ENCODE peak calls at places on chromosomes 12 and 14, in nine cellular contexts. T is fibroblast of lung, R is keratinocyte, M is mesendoderm, S is GM23248, X is H9, N is adipocyte, P is GM12878, Y is neuronal stem cell. J is an unnamed sample.

GRCh38 chr12:122825773-122826724 is 9.2 kb upstream of the HIP1R start:
- DNase-seq in T (peak; percentile 20), R (no peak), M (no peak), S (peak; percentile 32), X (no peak), N (peak; percentile 53), P (no peak), Y (no peak), J (no peak)

GRCh38 chr12:44930972-44931600 is 55.0 kb upstream of the NELL2 start:
- DNase-seq in T (peak; percentile 49), R (peak; percentile 13), M (peak; percentile 60), S (peak; percentile 91), X (no peak), N (peak; percentile 96), P (no peak), Y (peak; percentile 58), J (no peak)

GRCh38 chr12:109578330-109578927 is 4.8 kb downstream of the MVK start:
- DNase-seq in T (no peak), R (no peak), M (no peak), S (no peak), X (no peak), N (no peak), P (no peak), Y (no peak), J (no peak)

GRCh38 chr12:41563044-41563443 is 374.9 kb downstream of the PDZRN4 start:
- DNase-seq in T (no peak), R (no peak), M (no peak), S (no peak), X (no peak), N (no peak), P (no peak), Y (no peak), J (no peak)

GRCh38 chr14:39876935-39877334 is 444.7 kb upstream of the FBXO33 start:
- DNase-seq in T (no peak), R (no peak), M (no peak), S (no peak), X (no peak), N (no peak), P (no peak), Y (no peak), J (no peak)

GRCh38 chr12:47802312-47802711 is 17.4 kb downstream of the HDAC7 start:
- DNase-seq in T (no peak), R (no peak), M (peak; percentile 68), S (peak; percentile 30), X (no peak), N (no peak), P (no peak), Y (no peak), J (no peak)

GRCh38 chr14:100603341-100604125 is 16.3 kb upstream of the BEGAIN start:
- DNase-seq in T (no peak), R (no peak), M (no peak), S (no peak), X (no peak), N (no peak), P (no peak), Y (no peak), J (no peak)

GRCh38 chr12:59895161-59895785 is 299.4 kb downstream of the SLC16A7 start:
- DNase-seq in T (no peak), R (no peak), M (no peak), S (no peak), X (no peak), N (peak; percentile 42), P (no peak), Y (no peak), J (no peak)

GRCh38 chr12:6953417-6954315 is 2.5 kb downstream of the PTPN6 start:
- DNase-seq in T (peak; percentile 36), R (no peak), M (no peak), S (no peak), X (no peak), N (no peak), P (peak; percentile 95), Y (no peak), J (no peak)
- H3K9ac ChIP-seq in T (no peak overlapping the region), R (no peak overlapping the region), M (peak overlapping the region; percentile 3), S (no peak overlapping the region), X (no peak overlapping the region), N (no peak overlapping the region), P (peak overlapping the region; percentile 99), Y (peak overlapping the region; percentile 60), J (no peak overlapping the region)

GRCh38 chr12:89370411-89370810 is 18.1 kb upstream of the DUSP6 start:
- DNase-seq in T (no peak), R (no peak), M (no peak), S (peak; percentile 9), X (no peak), N (no peak), P (no peak), Y (no peak), J (no peak)

GRCh38 chr12:89370850-89371249 is 18.5 kb upstream of the DUSP6 start:
- DNase-seq in T (peak; percentile 97), R (peak; percentile 99), M (no peak), S (peak; percentile 70), X (no peak), N (no peak), P (no peak), Y (no peak), J (no peak)

GRCh38 chr12:89366676-89367364 is 14.5 kb upstream of the DUSP6 start:
- DNase-seq in T (no peak), R (no peak), M (no peak), S (no peak), X (no peak), N (no peak), P (no peak), Y (no peak), J (no peak)

GRCh38 chr12:89368386-89368785 is 16.1 kb upstream of the DUSP6 start:
- DNase-seq in T (no peak), R (no peak), M (no peak), S (no peak), X (no peak), N (no peak), P (no peak), Y (no peak), J (no peak)

GRCh38 chr12:89369166-89369565 is 16.9 kb upstream of the DUSP6 start:
- DNase-seq in T (peak; percentile 54), R (no peak), M (no peak), S (no peak), X (no peak), N (no peak), P (no peak), Y (no peak), J (no peak)
- H3K9ac ChIP-seq in T (no peak overlapping the region), R (peak overlapping the region; percentile 68), M (no peak overlapping the region), S (no peak overlapping the region), X (no peak overlapping the region), N (no peak overlapping the region), P (no peak overlapping the region), Y (no peak overlapping the region), J (no peak overlapping the region)

GRCh38 chr12:51214895-51215294 is 3.0 kb downstream of the POU6F1 start:
- DNase-seq in T (no peak), R (no peak), M (no peak), S (no peak), X (no peak), N (no peak), P (no peak), Y (no peak), J (no peak)
- H3K9ac ChIP-seq in T (no peak overlapping the region), R (no peak overlapping the region), M (no peak overlapping the region), S (no peak overlapping the region), X (no peak overlapping the region), N (no peak overlapping the region), P (no peak overlapping the region), Y (no peak overlapping the region), J (no peak overlapping the region)

GRCh38 chr14:49623387-49623786 is 2.8 kb downstream of the MGAT2 start:
- DNase-seq in T (no peak), R (no peak), M (no peak), S (no peak), X (no peak), N (peak; percentile 26), P (no peak), Y (no peak), J (no peak)
- H3K9ac ChIP-seq in T (no peak overlapping the region), R (peak overlapping the region; percentile 100), M (no peak overlapping the region), S (peak overlapping the region; percentile 94), X (no peak overlapping the region), N (peak overlapping the region; percentile 100), P (peak overlapping the region; percentile 98), Y (no peak overlapping the region), J (no peak overlapping the region)

DNA sequence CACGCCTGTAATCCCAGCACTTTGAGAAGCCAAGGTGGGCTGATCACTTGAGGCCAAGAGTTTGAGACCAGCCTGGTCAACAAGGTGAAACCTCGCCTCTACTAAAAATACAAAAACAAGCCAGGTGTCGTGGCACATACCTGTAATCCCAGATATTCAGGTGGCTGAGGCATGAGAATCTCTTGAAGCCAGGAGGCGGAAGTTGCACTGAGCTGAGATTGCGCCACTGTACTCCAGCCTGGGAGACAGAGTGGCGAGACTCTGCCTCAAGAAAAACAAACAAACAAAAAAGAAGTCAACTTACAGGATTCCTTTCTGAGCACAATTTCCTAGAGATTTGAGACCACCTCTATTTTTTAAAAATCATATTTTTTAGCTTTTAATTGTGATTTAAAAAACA is 45.3 kb downstream of the DGLUCY start:
- DNase-seq in T (no peak), R (no peak), M (no peak), S (no peak), X (no peak), N (no peak), P (no peak), Y (no peak), J (no peak)
- H3K9ac ChIP-seq in T (no peak overlapping the region), R (no peak overlapping the region), M (no peak overlapping the region), S (no peak overlapping the region), X (no peak overlapping the region), N (no peak overlapping the region), P (no peak overlapping the region), Y (no peak overlapping the region), J (no peak overlapping the region)

DNA sequence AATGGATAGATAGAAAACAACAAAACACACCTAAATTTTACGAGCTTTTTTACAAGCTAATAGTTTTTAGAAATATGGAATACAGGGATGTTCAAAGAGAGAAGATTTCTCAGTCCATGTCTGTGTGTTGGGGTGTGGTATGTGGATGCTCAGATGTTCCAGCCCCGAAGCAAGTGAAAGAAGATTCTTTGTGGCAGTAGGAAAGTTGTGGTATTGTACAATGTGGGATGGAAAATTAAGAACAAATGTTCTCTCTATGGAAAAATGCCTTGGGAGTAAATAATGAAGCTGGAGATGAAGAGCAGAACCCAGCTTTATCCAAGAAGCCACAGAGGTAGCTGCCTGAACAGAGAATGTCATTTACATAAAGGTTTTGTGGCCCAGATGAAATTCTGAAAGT is 150.3 kb upstream of the PRKD1 start:
- DNase-seq in T (peak; percentile 8), R (no peak), M (no peak), S (peak; percentile 44), X (no peak), N (peak; percentile 71), P (no peak), Y (no peak), J (no peak)
- H3K9ac ChIP-seq in T (no peak overlapping the region), R (no peak overlapping the region), M (no peak overlapping the region), S (no peak overlapping the region), X (no peak overlapping the region), N (no peak overlapping the region), P (no peak overlapping the region), Y (no peak overlapping the region), J (no peak overlapping the region)

DNA sequence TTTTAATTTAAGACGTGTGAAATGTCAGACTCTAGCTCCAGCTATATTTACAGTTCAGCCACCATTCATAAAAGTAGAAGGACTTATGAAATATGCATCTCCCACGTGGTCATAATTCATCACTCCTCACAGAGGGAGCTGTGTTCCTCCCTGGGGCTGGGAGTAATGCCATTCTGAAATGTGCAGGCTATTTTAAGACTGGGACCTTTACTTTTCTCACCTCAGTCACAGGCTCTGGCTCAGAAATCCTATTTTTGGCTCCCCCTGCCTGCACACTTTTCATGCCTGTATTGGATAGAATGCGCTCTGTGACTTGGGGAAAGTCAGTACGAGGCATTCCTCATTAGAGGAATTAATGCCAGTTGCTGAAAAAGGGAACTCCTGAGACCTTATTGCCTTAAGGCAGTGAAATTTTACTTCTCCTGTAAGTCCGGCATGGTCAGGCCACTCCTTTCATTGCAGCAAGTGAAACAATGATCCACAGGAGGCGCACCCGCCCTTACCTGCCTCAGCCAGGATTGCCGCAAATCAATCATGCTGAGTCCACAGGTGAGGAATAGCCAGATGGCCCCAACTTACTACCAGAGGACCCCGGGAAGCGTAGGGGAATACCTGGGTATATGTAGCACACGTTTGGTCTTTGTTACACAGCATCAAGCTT is 1133.2 kb upstream of the TMEM132C start:
- DNase-seq in T (no peak), R (no peak), M (no peak), S (no peak), X (peak; percentile 83), N (no peak), P (no peak), Y (no peak), J (no peak)
- H3K9ac ChIP-seq in T (no peak overlapping the region), R (no peak overlapping the region), M (no peak overlapping the region), S (no peak overlapping the region), X (no peak overlapping the region), N (no peak overlapping the region), P (no peak overlapping the region), Y (no peak overlapping the region), J (no peak overlapping the region)

J was measured in H1.